ENCODE peak calls at places on chromosomes 4 and X, in six cellular contexts. M is ovary, P is A673, I is Caco-2, N is upper lobe of right lung, L is stomach. B is an unnamed sample.

GRCh38 chr4:32462944-32463343 is 1742.8 kb downstream of the PCDH7 start:
- DNase-seq in P (peak; percentile 50), M (no peak), I (no peak), N (no peak), L (no peak), B (no peak)

GRCh38 chr4:100175853-100176252 is 14.4 kb downstream of the DDIT4L start:
- DNase-seq in P (no peak), N (no peak), L (no peak), I (no peak), M (no peak), B (no peak)

GRCh38 chr4:108512615-108513505 is 107.5 kb upstream of the RPL34 start:
- DNase-seq in P (peak; percentile 43), L (no peak), M (no peak), N (no peak), I (peak; percentile 63), B (no peak)

GRCh38 chr4:9942139-9942538 is 79.2 kb downstream of the SLC2A9 start:
- DNase-seq in L (no peak), I (no peak), N (no peak), P (no peak), M (no peak), B (no peak)

GRCh38 chr4:15913631-15913970 is 24.9 kb downstream of the FGFBP1 start:
- DNase-seq in M (no peak), N (no peak), L (no peak), P (peak; percentile 52), I (no peak), B (no peak)

GRCh38 chr4:25552580-25553271 is 102.9 kb upstream of the SLC34A2 start:
- DNase-seq in M (no peak), L (peak; percentile 91), N (peak; percentile 86), P (no peak), I (no peak), B (no peak)

GRCh38 chr4:173159791-173160190 is 8.8 kb upstream of the GALNT7 start:
- DNase-seq in I (no peak), P (no peak), M (no peak), N (no peak), L (no peak), B (no peak)

GRCh38 chrX:72137846-72138455 is 6.2 kb upstream of the RTL5 start:
- DNase-seq in I (no peak), M (no peak), P (no peak), N (no peak), L (no peak), B (no peak)

GRCh38 chr4:139791681-139792080 is 126.1 kb downstream of the MGST2 start:
- DNase-seq in I (no peak), M (no peak), N (no peak), L (no peak), P (no peak), B (no peak)

GRCh38 chr4:48047421-48047844 is 30.9 kb downstream of the NIPAL1 start:
- DNase-seq in P (no peak), I (no peak), L (peak; percentile 34), M (no peak), N (no peak), B (no peak)

GRCh38 chr4:96983830-96984229 is 1143.9 kb downstream of the PDHA2 start:
- DNase-seq in P (no peak), M (no peak), N (no peak), I (no peak), L (no peak), B (no peak)

GRCh38 chr4:136277741-136278140 is 1254.6 kb downstream of the PCDH18 start:
- DNase-seq in I (no peak), N (no peak), M (no peak), P (no peak), L (no peak), B (no peak)

GRCh38 chr4:107219681-107220080 is 183.6 kb upstream of the DKK2 start:
- DNase-seq in P (no peak), L (no peak), M (no peak), I (no peak), N (no peak), B (no peak)

GRCh38 chr4:88439161-88439760 is 17.7 kb upstream of the HERC5 start:
- DNase-seq in M (no peak), L (no peak), P (no peak), N (no peak), I (peak; percentile 51), B (no peak)

GRCh38 chr4:84578540-84579409 is 4.2 kb upstream of the CDS1 start:
- DNase-seq in M (no peak), I (peak; percentile 38), N (no peak), L (no peak), P (peak; percentile 35), B (peak; percentile 27)

GRCh38 chrX:19661977-19662376 is 146.7 kb upstream of the MAP3K15 start:
- DNase-seq in N (no peak), I (no peak), L (no peak), P (no peak), M (no peak), B (no peak)

GRCh38 chr4:27638163-27638915 is 777.7 kb downstream of the STIM2 start:
- DNase-seq in P (no peak), L (no peak), N (no peak), M (no peak), I (no peak), B (no peak)

GRCh38 chr4:17597517-17597916 is 16.9 kb upstream of the MED28 start:
- DNase-seq in L (no peak), M (no peak), P (no peak), N (no peak), I (no peak), B (no peak)

GRCh38 chrX:73683236-73683859 is 120.4 kb downstream of the CHIC1 start:
- DNase-seq in N (no peak), L (no peak), P (peak; percentile 5), I (no peak), M (no peak), B (no peak)

GRCh38 chr4:21888195-21888976 is 60.2 kb downstream of the KCNIP4 start:
- DNase-seq in M (no peak), I (no peak), L (no peak), P (no peak), N (no peak), B (no peak)

GRCh38 chrX:39910651-39911050 is 187.1 kb downstream of the BCOR start:
- DNase-seq in L (no peak), P (no peak), M (no peak), I (no peak), N (no peak), B (no peak)

GRCh38 chr4:124483043-124483906 is 229.3 kb downstream of the ANKRD50 start:
- DNase-seq in I (peak; percentile 55), N (no peak), P (peak; percentile 67), M (no peak), L (no peak), B (no peak)

GRCh38 chrX:123648028-123648810 is 84.6 kb downstream of the THOC2 start:
- DNase-seq in M (no peak), L (peak; percentile 61), N (peak; percentile 69), P (peak; percentile 44), I (peak; percentile 64), B (peak; percentile 3)

GRCh38 chr4:183396187-183396738 is 48.2 kb upstream of the CDKN2AIP start:
- DNase-seq in M (no peak), P (no peak), L (no peak), I (no peak), N (no peak), B (no peak)

GRCh38 chr4:122847931-122848330 is 21.3 kb downstream of the FGF2 start:
- DNase-seq in I (no peak), M (no peak), L (no peak), N (no peak), P (no peak), B (no peak)

GRCh38 chr4:184792950-184793555 is 32.7 kb downstream of the ACSL1 start:
- DNase-seq in M (no peak), L (no peak), N (no peak), I (no peak), P (peak; percentile 24), B (no peak)

GRCh38 chrX:72280210-72280882 is 3.3 kb upstream of the RPS4X start:
- DNase-seq in P (no peak), N (no peak), L (no peak), M (no peak), I (no peak), B (no peak)

DNA sequence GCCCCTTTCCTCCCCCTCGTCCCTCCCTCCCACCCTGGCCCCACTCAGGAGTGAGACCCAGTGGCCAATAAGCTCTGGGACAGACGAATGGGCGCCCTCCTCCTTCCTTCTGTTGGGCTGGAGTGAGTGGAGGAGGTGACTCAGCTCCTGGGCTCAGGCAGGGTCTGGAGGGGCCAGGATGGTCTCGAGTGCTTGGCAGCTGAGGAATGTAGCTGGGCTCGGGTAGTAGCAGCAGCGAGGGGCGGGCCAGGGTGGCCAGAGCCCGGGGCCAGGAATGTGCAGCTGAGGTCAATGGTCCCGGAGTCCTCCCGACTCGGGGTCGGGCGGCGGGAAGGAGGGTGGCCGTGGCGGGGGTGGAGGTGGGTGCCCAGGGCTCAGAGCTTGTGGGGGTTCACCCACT is 15.0 kb downstream of the G6PD start:
- DNase-seq in P (no peak), I (peak; percentile 59), M (no peak), L (no peak), N (no peak), B (no peak)
- H3K4me1 ChIP-seq in P (peaks cover 13% of the 10 kb centered on the region), I (peaks cover 5% of the 10 kb centered on the region), M (peaks cover 3% of the 10 kb centered on the region), L (peaks cover 17% of the 10 kb centered on the region), N (no peaks in the 10 kb centered on the region), B (peaks cover 9% of the 10 kb centered on the region)

GRCh38 chr4:111228396-111228795 is 605.5 kb upstream of the PITX2 start:
- DNase-seq in L (no peak), M (no peak), P (no peak), N (no peak), I (no peak), B (no peak)
- H3K4me3 ChIP-seq in L (no peak overlapping the region), M (no peak overlapping the region), P (no peak overlapping the region), N (no peak overlapping the region), I (no peak overlapping the region), B (no peak overlapping the region)

GRCh38 chr4:1843852-1844251 is 12.1 kb downstream of the LETM1 start:
- DNase-seq in N (no peak), M (no peak), P (no peak), L (no peak), I (no peak), B (peak; percentile 80)
- H3K36me3 ChIP-seq in N (peaks cover 86% of the 10 kb centered on the region), M (no peaks in the 10 kb centered on the region), P (peaks cover 64% of the 10 kb centered on the region), L (peaks cover 89% of the 10 kb centered on the region), I (no peaks in the 10 kb centered on the region), B (peaks cover 81% of the 10 kb centered on the region)

GRCh38 chr4:77123403-77123802 is 33.6 kb upstream of the CCNG2 start:
- DNase-seq in I (no peak), N (no peak), P (no peak), M (no peak), L (no peak), B (no peak)
- H3K4me1 ChIP-seq in I (no peaks in the 10 kb centered on the region), N (no peaks in the 10 kb centered on the region), P (no peaks in the 10 kb centered on the region), M (no peaks in the 10 kb centered on the region), L (no peaks in the 10 kb centered on the region), B (no peaks in the 10 kb centered on the region)

GRCh38 chr4:149831656-149832208 is 16.1 kb upstream of the IQCM start:
- DNase-seq in M (no peak), I (no peak), L (no peak), P (no peak), N (no peak), B (no peak)

GRCh38 chr4:149838036-149838435 is 22.4 kb upstream of the IQCM start:
- DNase-seq in P (no peak), M (no peak), N (no peak), I (no peak), L (no peak), B (no peak)

GRCh38 chr4:149841686-149842085 is 26.0 kb upstream of the IQCM start:
- DNase-seq in M (no peak), P (no peak), I (no peak), L (no peak), N (no peak), B (no peak)

GRCh38 chr4:149835280-149835679 is 19.6 kb upstream of the IQCM start:
- DNase-seq in M (no peak), P (no peak), N (no peak), I (no peak), L (no peak), B (no peak)

GRCh38 chr4:149836546-149836945 is 20.9 kb upstream of the IQCM start:
- DNase-seq in I (no peak), N (no peak), L (no peak), P (no peak), M (no peak), B (no peak)
- H3K4me3 ChIP-seq in I (no peak overlapping the region), N (no peak overlapping the region), L (no peak overlapping the region), P (no peak overlapping the region), M (no peak overlapping the region), B (no peak overlapping the region)